ENCODE peak calls at places on chromosomes 11 and 22, in six cellular contexts. T is prostate gland, M is cardiac muscle cell, J is MM.1S, P is psoas muscle, S is stomach. B is an unnamed sample.
A peak's percentile ranks its signal among the peaks of the same experiment; 100 is the strongest.

GRCh38 chr11:34948721-34949120 is 32.3 kb downstream of the PDHX start:
- DNase-seq in P (no peak), S (no peak), M (peak; percentile 61), J (no peak), T (no peak), B (no peak)

GRCh38 chr11:2566223-2567025 is 121.6 kb downstream of the KCNQ1 start:
- DNase-seq in J (no peak), P (peak; percentile 12), M (peak; percentile 10), T (no peak), S (peak; percentile 68), B (no peak)

GRCh38 chr11:14679662-14680061 is 36.1 kb downstream of the PDE3B start:
- DNase-seq in M (no peak), J (no peak), P (no peak), T (no peak), S (no peak), B (no peak)

GRCh38 chr11:32231909-32232493 is 141.1 kb downstream of the RCN1 start:
- DNase-seq in S (no peak), T (no peak), J (peak; percentile 63), P (no peak), M (peak; percentile 54), B (no peak)

GRCh38 chr11:116035972-116036371 is 531.8 kb upstream of the CADM1 start:
- DNase-seq in T (no peak), S (no peak), J (no peak), M (no peak), P (no peak), B (no peak)

GRCh38 chr11:118652681-118653181 is 26.7 kb downstream of the TREH start:
- DNase-seq in S (no peak), P (no peak), T (no peak), M (no peak), J (peak; percentile 43), B (no peak)

GRCh38 chr11:32316846-32317525 is 118.4 kb downstream of the WT1 start:
- DNase-seq in T (no peak), M (peak; percentile 43), P (no peak), S (no peak), J (no peak), B (no peak)

GRCh38 chr11:114354076-114354475 is 46.2 kb downstream of the C11orf71 start:
- DNase-seq in M (peak; percentile 83), T (no peak), P (no peak), J (no peak), S (no peak), B (no peak)

GRCh38 chr22:32695451-32695891 is 106.0 kb upstream of the TIMP3 start:
- DNase-seq in M (peak; percentile 66), S (no peak), T (no peak), P (no peak), J (no peak), B (no peak)

GRCh38 chr22:41366323-41367014 is 15.3 kb upstream of the TEF start:
- DNase-seq in J (no peak), S (no peak), T (no peak), M (no peak), P (no peak), B (peak; percentile 61)

GRCh38 chr11:28675183-28675582 is 567.0 kb downstream of the METTL15 start:
- DNase-seq in P (no peak), S (no peak), J (no peak), M (no peak), T (no peak), B (no peak)

GRCh38 chr11:12149672-12150225 is 39.4 kb downstream of the MICAL2 start:
- DNase-seq in P (no peak), T (no peak), M (peak; percentile 47), J (no peak), S (no peak), B (no peak)

GRCh38 chr11:104352036-104352435 is 188.1 kb upstream of the PDGFD start:
- DNase-seq in P (no peak), J (no peak), S (no peak), M (no peak), T (no peak), B (no peak)

GRCh38 chr11:8327761-8328192 is 64.1 kb upstream of the LMO1 start:
- DNase-seq in T (no peak), M (no peak), P (no peak), S (no peak), J (no peak), B (no peak)

GRCh38 chr22:27993201-27993635 is 74.2 kb upstream of the PITPNB start:
- DNase-seq in S (peak; percentile 13), M (no peak), P (no peak), J (no peak), T (no peak), B (no peak)

GRCh38 chr22:36395922-36396321 is 8.2 kb upstream of the MYH9 start:
- DNase-seq in T (no peak), S (no peak), P (no peak), M (peak; percentile 74), J (no peak), B (no peak)

GRCh38 chr22:37643225-37643847 is 3.9 kb downstream of the SH3BP1 start:
- DNase-seq in M (peak; percentile 77), P (peak; percentile 87), T (peak; percentile 74), S (peak; percentile 91), J (peak; percentile 78), B (peak; percentile 88)

GRCh38 chr22:27474711-27475547 is 326.6 kb downstream of the MN1 start:
- DNase-seq in J (no peak), T (peak; percentile 73), S (no peak), P (no peak), M (peak; percentile 89), B (no peak)

GRCh38 chr22:23397008-23397617 is 183.0 kb downstream of the IGLL1 start:
- DNase-seq in S (no peak), T (no peak), J (no peak), P (no peak), M (no peak), B (no peak)

GRCh38 chr11:21142007-21142406 is 472.6 kb downstream of the NELL1 start:
- DNase-seq in P (no peak), J (peak; percentile 45), S (no peak), M (no peak), T (no peak), B (no peak)

GRCh38 chr22:18071968-18072310 is 5.9 kb upstream of the PEX26 start:
- DNase-seq in S (no peak), J (no peak), P (no peak), T (no peak), M (no peak), B (no peak)

GRCh38 chr11:787084-787675 is 2.7 kb downstream of the CEND1 start:
- DNase-seq in S (no peak), P (no peak), T (no peak), M (no peak), J (no peak), B (no peak)

GRCh38 chr11:100003985-100004384 is 683.1 kb upstream of the ARHGAP42 start:
- DNase-seq in J (no peak), S (no peak), T (no peak), P (no peak), M (peak; percentile 21), B (no peak)

GRCh38 chr22:23391022-23391421 is 189.1 kb downstream of the IGLL1 start:
- DNase-seq in P (no peak), T (no peak), S (no peak), J (no peak), M (no peak), B (no peak)

GRCh38 chr11:1291295-1292017 is 18.0 kb downstream of the TOLLIP start:
- DNase-seq in J (no peak), M (no peak), S (no peak), P (no peak), T (no peak), B (no peak)

GRCh38 chr11:1301220-1302000 is 8.0 kb downstream of the TOLLIP start:
- DNase-seq in M (no peak), S (peak; percentile 20), J (no peak), P (no peak), T (no peak), B (no peak)

GRCh38 chr11:1559103-1559951 is 12.7 kb downstream of the DUSP8 start:
- DNase-seq in S (peak; percentile 94), T (peak; percentile 84), J (no peak), M (peak; percentile 83), P (peak; percentile 94), B (peak; percentile 93)

GRCh38 chr11:93089474-93090102 is 108.2 kb downstream of the SLC36A4 start:
- DNase-seq in P (no peak), J (peak; percentile 71), M (peak; percentile 80), S (no peak), T (no peak), B (no peak)

GRCh38 chr22:36368359-36368983 is 19.3 kb downstream of the MYH9 start:
- DNase-seq in S (no peak), T (no peak), P (no peak), M (peak; percentile 91), J (no peak), B (no peak)

GRCh38 chr22:24730864-24731263 is 43.7 kb downstream of the PIWIL3 start:
- DNase-seq in P (no peak), T (no peak), S (no peak), M (no peak), J (no peak), B (no peak)

GRCh38 chr11:123765601-123766000 is 11.3 kb upstream of the OR6X1 start:
- DNase-seq in T (no peak), M (no peak), J (no peak), P (no peak), S (no peak), B (no peak)

GRCh38 chr22:35454416-35455054 is 54.6 kb downstream of the MCM5 start:
- DNase-seq in T (no peak), S (no peak), J (no peak), P (no peak), M (no peak), B (no peak)

GRCh38 chr11:46339816-46340215 is 7.4 kb upstream of the DGKZ start:
- DNase-seq in J (no peak), T (no peak), M (peak; percentile 74), P (no peak), S (no peak), B (no peak)
- H3K4me1 ChIP-seq in J (no peaks in the 10 kb centered on the region), T (peaks cover 11% of the 10 kb centered on the region), M (peaks cover 35% of the 10 kb centered on the region), P (peaks cover 18% of the 10 kb centered on the region), S (peaks cover 25% of the 10 kb centered on the region), B (no peaks in the 10 kb centered on the region)

GRCh38 chr11:129785383-129786111 is 30.1 kb upstream of the TMEM45B start:
- DNase-seq in S (no peak), T (no peak), M (peak; percentile 33), J (no peak), P (no peak), B (no peak)
- TF ChIP-seq CTCF in S (no peak), T (no peak), M (peak; percentile 39), J (peak; percentile 15), P (no peak), B (no peak)

GRCh38 chr11:102226702-102227101 is 90.6 kb upstream of the BIRC3 start:
- DNase-seq in S (no peak), J (no peak), P (no peak), M (peak; percentile 86), T (peak; percentile 11), B (no peak)
- H3K4me1 ChIP-seq in S (peaks cover 61% of the 10 kb centered on the region), J (no peaks in the 10 kb centered on the region), P (no peaks in the 10 kb centered on the region), M (peaks cover 29% of the 10 kb centered on the region), T (peaks cover 3% of the 10 kb centered on the region), B (no peaks in the 10 kb centered on the region)

GRCh38 chr11:47980907-47981621 is 705 bp downstream of the PTPRJ start:
- DNase-seq in J (peak; percentile 21), T (no peak), M (peak; percentile 54), P (peak; percentile 56), S (peak; percentile 65), B (no peak)
- TF ChIP-seq CTCF in J (no peak), T (no peak), M (peak; percentile 31), P (peak; percentile 19), S (no peak), B (no peak)

DNA sequence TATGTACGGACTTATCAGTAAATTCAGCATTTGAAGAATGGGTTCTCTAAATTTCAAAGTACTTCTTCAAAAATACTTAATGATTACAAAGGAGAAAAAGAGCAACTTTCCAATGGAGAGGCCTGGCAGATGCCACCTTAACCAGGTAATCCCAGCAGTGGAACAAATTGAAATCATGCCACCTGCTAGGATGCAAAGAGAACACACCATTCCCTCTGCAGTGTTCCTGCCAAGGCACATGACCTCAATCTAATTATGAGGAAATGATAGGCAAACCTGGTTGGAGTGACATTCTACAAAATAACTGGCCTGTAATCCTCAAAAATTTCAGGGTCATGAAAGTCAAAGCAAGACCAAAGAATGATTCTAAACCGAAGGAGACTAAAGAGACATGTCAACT is 21.5 kb downstream of the TNRC6B start:
- DNase-seq in S (no peak), J (no peak), P (no peak), T (no peak), M (no peak), B (no peak)
- H3K4me1 ChIP-seq in S (peaks cover 98% of the 10 kb centered on the region), J (peaks cover 30% of the 10 kb centered on the region), P (peaks cover 78% of the 10 kb centered on the region), T (peaks cover 2% of the 10 kb centered on the region), M (peaks cover 19% of the 10 kb centered on the region), B (no peaks in the 10 kb centered on the region)

B was measured in right atrium auricular region.